ENCODE peak calls at places on chromosomes 16 and 17, in seven cellular contexts. G is mammary epithelial cell; V is CD8-positive, alpha-beta T cell; X is GM23338; S is left ventricle myocardium inferior; W is right lobe of liver; T is endodermal cell. A is an unnamed sample. For H3K4me1, the result is how much of the 10 kb centered on the place peaks cover.

GRCh38 chr16:20878682-20879147 is 21.4 kb downstream of the DCUN1D3 start:
- DNase-seq in W (peak), T (no peak), X (no peak), G (no peak), V (no peak), S (no peak), A (no peak)

GRCh38 chr17:2949469-2950044 is 113.8 kb downstream of the OR1D5 start:
- DNase-seq in T (peak), S (no peak), W (no peak), G (peak), V (no peak), X (no peak), A (no peak)

GRCh38 chr17:48816774-48817590 is at the start of gene TTLL6:
- DNase-seq in S (peak), T (peak), X (peak), W (peak), G (peak), V (peak), A (peak)

GRCh38 chr17:34474706-34475105 is 104.7 kb upstream of the TMEM132E start:
- DNase-seq in W (no peak), S (no peak), G (no peak), T (peak), X (peak), V (no peak), A (no peak)

GRCh38 chr16:71658771-71659170 is 32.8 kb downstream of the MARVELD3 start:
- DNase-seq in X (no peak), S (no peak), W (no peak), T (no peak), V (no peak), G (no peak), A (no peak)

GRCh38 chr17:45050680-45051059 is 762 bp downstream of the DCAKD start:
- DNase-seq in W (no peak), T (peak), G (peak), V (no peak), X (peak), S (no peak), A (no peak)

GRCh38 chr16:57266531-57267268 is 17.8 kb downstream of the PLLP start:
- DNase-seq in X (no peak), V (no peak), T (no peak), S (no peak), W (peak), G (no peak), A (no peak)

GRCh38 chr16:72979974-72980373 is 68.0 kb downstream of the ZFHX3 start:
- DNase-seq in T (no peak), V (no peak), W (no peak), X (no peak), G (no peak), S (no peak), A (no peak)

GRCh38 chr17:80949451-80950421 is 41.9 kb upstream of the CHMP6 start:
- DNase-seq in V (no peak), G (no peak), T (peak), X (peak), S (no peak), W (peak), A (no peak)
- TF ChIP-seq CTCF in V (no peak), G (no peak), T (peak), X (peak), S (peak), W (no peak), A (no peak)

GRCh38 chr16:4529085-4530060 is 9.2 kb downstream of the CDIP1 start:
- DNase-seq in V (no peak), G (peak), S (no peak), X (peak), W (no peak), T (peak), A (no peak)
- H3K27ac ChIP-seq in V (no peak), G (peak), S (peak), X (peak), W (no peak), T (no peak), A (peak)

GRCh38 chr17:55785181-55785580 is 34.3 kb downstream of the PCTP start:
- DNase-seq in X (no peak), W (no peak), G (no peak), T (no peak), V (no peak), S (no peak), A (no peak)
- H3K4me1 ChIP-seq in X (under half), W (under half), G (under half), T (under half), V (under half), S (under half), A (under half)

DNA sequence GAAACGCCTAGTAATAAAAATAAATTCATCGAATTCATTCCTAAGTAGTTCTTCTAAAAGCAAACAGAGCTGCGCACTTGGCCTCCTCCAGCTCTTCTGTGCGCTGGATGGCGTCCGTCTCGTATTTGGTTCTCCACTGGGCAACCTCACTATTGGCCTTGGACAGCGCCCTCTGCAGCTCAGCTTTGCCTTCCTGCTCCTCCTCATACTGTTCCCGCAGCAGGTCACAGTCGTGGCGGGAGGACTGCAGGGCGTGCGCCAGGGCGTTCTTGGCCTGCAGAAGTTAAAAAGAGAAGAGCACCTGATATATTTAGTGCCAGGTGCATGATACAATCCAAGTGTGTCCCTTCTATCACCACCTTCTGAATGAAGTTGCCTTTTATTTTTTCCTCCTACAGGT is 21.8 kb downstream of the MYH3 start:
- DNase-seq in S (no peak), T (peak), X (peak), W (no peak), G (no peak), V (no peak), A (no peak)
- TF ChIP-seq CTCF in S (no peak), T (peak), X (peak), W (no peak), G (no peak), V (no peak), A (no peak)

GRCh38 chr17:63910096-63910495 is 962 bp downstream of the CSHL1 start:
- DNase-seq in W (no peak), V (no peak), G (no peak), T (no peak), S (no peak), X (no peak), A (no peak)
- H3K27ac ChIP-seq in W (no peak), V (no peak), G (no peak), T (no peak), S (no peak), X (no peak), A (no peak)

GRCh38 chr16:88758227-88758943 is 26.6 kb downstream of the PIEZO1 start:
- DNase-seq in X (no peak), W (no peak), S (no peak), G (no peak), V (no peak), T (no peak), A (no peak)

GRCh38 chr16:88759245-88759975 is 25.6 kb downstream of the PIEZO1 start:
- DNase-seq in T (peak), G (no peak), X (peak), W (peak), S (no peak), V (no peak), A (no peak)

GRCh38 chr16:88760424-88761142 is 24.4 kb downstream of the PIEZO1 start:
- DNase-seq in G (no peak), V (no peak), W (no peak), T (no peak), X (no peak), S (no peak), A (no peak)

GRCh38 chr16:88759976-88760350 is 25.1 kb downstream of the PIEZO1 start:
- DNase-seq in S (no peak), X (no peak), G (no peak), T (no peak), W (no peak), V (no peak), A (no peak)

DNA sequence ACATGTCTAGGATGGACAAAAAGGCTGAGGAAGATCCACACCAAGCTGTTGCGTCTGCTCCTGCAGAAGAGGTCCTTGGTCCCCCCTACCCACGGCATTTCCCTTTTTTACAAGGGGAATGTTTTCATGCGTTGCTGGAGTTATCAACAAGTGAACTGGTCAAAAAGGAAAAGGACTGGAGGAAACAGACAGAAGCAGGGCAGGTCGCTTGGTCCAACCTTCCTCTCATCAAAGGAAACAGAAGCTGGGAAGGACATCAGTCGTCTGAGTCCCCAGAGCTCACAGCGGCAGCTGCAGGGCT is 26.1 kb downstream of the PIEZO1 start:
- DNase-seq in V (no peak), T (no peak), G (no peak), S (no peak), X (no peak), W (no peak), A (no peak)
- H3K4me1 ChIP-seq in V (under half), T (under half), G (under half), S (under half), X (under half), W (under half), A (under half)

DNA sequence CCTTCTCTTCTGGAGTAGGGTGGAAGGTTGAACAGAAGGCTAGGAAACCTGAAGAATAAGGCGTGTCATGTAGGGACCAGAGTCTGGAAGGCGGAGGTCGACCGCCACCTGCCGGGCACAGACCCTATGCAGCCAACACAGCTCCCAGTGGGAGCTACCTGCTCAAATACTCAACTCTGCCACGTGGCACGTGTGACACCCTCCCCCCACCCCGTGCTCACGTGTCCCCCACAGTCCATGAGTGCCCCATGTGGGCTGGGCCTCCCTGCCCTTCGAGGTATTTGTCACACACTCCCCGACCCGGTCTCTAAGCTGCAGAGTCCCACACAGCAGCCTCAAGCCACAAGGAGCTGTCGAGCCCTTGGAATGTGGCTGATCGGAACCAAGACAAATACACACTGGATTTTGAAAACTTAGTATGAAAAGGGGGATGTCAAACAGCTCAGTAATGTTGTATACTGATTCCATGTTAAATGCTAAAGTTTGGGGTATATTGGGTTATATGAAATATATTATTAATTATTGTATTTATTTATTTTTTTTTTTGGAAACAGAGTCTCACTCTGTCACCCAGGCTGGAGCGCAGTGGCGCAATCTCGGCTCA is 11.7 kb downstream of the HID1 start:
- DNase-seq in G (peak), X (peak), W (no peak), T (peak), V (no peak), S (no peak), A (no peak)
- TF ChIP-seq CTCF in G (peak), X (peak), W (peak), T (peak), V (no peak), S (peak), A (no peak)

GRCh38 chr17:21162394-21162775 is 35.6 kb downstream of the DHRS7B start:
- DNase-seq in G (no peak), X (no peak), W (no peak), T (no peak), V (no peak), S (no peak), A (no peak)
- H3K27ac ChIP-seq in G (no peak), X (no peak), W (peak), T (no peak), V (no peak), S (peak), A (peak)

DNA sequence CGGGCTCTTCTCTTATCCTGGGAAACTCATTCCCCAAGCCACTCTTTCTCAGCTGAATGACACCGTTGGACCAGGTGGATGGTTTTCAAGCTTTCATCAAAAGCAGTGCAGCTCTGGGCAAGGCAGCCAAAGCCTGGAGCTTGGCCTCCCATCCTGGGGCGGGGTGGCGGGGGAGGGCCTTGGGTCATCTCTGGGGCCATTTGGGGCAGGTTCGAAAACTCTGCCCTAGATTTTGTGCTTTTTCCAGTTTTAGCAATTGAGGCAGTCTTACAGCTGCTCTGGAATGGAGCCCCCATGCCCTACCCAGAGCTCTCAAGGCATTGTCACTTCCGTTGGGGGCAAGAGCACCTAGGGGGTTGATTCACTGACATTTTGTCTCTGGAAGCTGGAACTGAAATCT is 9.1 kb downstream of the MPRIP start:
- DNase-seq in S (no peak), W (no peak), G (no peak), T (peak), X (no peak), V (no peak), A (no peak)
- H3K4me1 ChIP-seq in S (half or more), W (under half), G (under half), T (under half), X (under half), V (under half), A (half or more)

DNA sequence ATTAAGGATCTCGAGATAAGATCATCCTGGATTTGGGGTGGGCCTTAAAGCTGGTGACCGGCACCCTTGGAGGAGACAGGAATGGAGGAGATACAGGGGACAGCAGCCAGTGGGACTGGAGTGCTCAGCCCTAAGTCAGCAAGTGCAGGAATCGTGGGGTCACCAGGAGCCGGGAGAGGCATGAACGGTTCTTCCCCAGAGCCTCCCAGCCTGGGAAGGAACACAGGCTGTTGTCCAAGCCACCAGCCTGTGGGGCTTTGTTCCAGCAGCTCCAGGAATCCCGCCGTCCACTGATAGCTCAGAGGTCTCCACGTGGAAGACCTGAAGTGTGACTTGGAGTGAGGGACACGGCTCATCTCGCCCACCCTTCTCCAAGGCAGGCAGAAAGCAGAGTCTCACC is 2.5 kb upstream of the WDR45B start:
- DNase-seq in X (no peak), G (no peak), T (no peak), S (no peak), W (no peak), V (no peak), A (no peak)
- TF ChIP-seq CTCF in X (no peak), G (no peak), T (no peak), S (no peak), W (no peak), V (no peak), A (no peak)

A was measured in thoracic aorta.